ENCODE peak calls at places on chromosomes 4 and X, in eight cellular contexts. T, Y, N, C, P, L, Z and R are unnamed samples.

GRCh38 chr4:151555151-151555945 is 146.4 kb downstream of the FHIP1A start:
- DNase-seq in T (no peak), Y (no peak), N (no peak), C (peak; percentile 30), P (no peak), L (no peak), Z (no peak), R (no peak)

GRCh38 chr4:120853101-120853940 is 69.2 kb downstream of the PRDM5 start:
- DNase-seq in T (no peak), Y (no peak), N (no peak), C (peak; percentile 61), P (peak; percentile 84), L (no peak), Z (no peak), R (no peak)

GRCh38 chrX:138886769-138887168 is 175.3 kb upstream of the FGF13 start:
- DNase-seq in T (no peak), Y (no peak), N (peak; percentile 9), C (peak; percentile 49), P (peak; percentile 12), L (no peak), Z (no peak), R (no peak)

GRCh38 chr4:72390409-72390808 is 178.6 kb downstream of the ADAMTS3 start:
- DNase-seq in T (no peak), Y (no peak), N (no peak), C (peak; percentile 67), P (peak; percentile 61), L (no peak), Z (no peak), R (no peak)

GRCh38 chrX:11365426-11365825 is 72.2 kb downstream of the AMELX start:
- DNase-seq in T (no peak), Y (no peak), N (no peak), C (no peak), P (no peak), L (no peak), Z (no peak), R (no peak)

GRCh38 chrX:103607385-103608304 is at the start of gene TCEAL3:
- DNase-seq in T (peak; percentile 64), Y (peak; percentile 52), N (peak; percentile 85), C (peak; percentile 47), P (peak; percentile 76), L (peak; percentile 48), Z (no peak), R (peak; percentile 46)

GRCh38 chr4:81260443-81261102 is 45.6 kb upstream of the PRKG2 start:
- DNase-seq in T (no peak), Y (no peak), N (no peak), C (no peak), P (peak; percentile 13), L (no peak), Z (peak; percentile 29), R (no peak)

GRCh38 chr4:113049421-113050355 is at the start of gene ANK2:
- DNase-seq in T (no peak), Y (no peak), N (peak; percentile 26), C (peak; percentile 48), P (peak; percentile 61), L (no peak), Z (peak; percentile 61), R (no peak)

GRCh38 chr4:4990329-4990728 is 28.9 kb downstream of the CYTL1 start:
- DNase-seq in T (no peak), Y (no peak), N (peak; percentile 25), C (no peak), P (peak; percentile 51), L (no peak), Z (no peak), R (no peak)

GRCh38 chrX:55342533-55343501 is 78.1 kb upstream of the PAGE3 start:
- DNase-seq in T (no peak), Y (peak; percentile 23), N (no peak), C (no peak), P (peak; percentile 25), L (peak; percentile 32), Z (no peak), R (no peak)

GRCh38 chr4:16607693-16608092 is 290.8 kb downstream of the LDB2 start:
- DNase-seq in T (no peak), Y (no peak), N (no peak), C (no peak), P (no peak), L (no peak), Z (no peak), R (no peak)

GRCh38 chr4:67087897-67088296 is 457.4 kb downstream of the CENPC start:
- DNase-seq in T (peak; percentile 17), Y (no peak), N (peak; percentile 51), C (no peak), P (peak; percentile 13), L (peak; percentile 14), Z (peak; percentile 60), R (no peak)

GRCh38 chr4:146267826-146268225 is 53.5 kb downstream of the REELD1 start:
- DNase-seq in T (no peak), Y (no peak), N (no peak), C (no peak), P (no peak), L (no peak), Z (no peak), R (no peak)

GRCh38 chr4:163808091-163808490 is 313.6 kb downstream of the TMA16 start:
- DNase-seq in T (no peak), Y (no peak), N (no peak), C (no peak), P (no peak), L (no peak), Z (no peak), R (no peak)
- H3K27me3 ChIP-seq in T (no peaks in the 10 kb centered on the region), Y (no peaks in the 10 kb centered on the region), N (no peaks in the 10 kb centered on the region), C (no peaks in the 10 kb centered on the region), P (no peaks in the 10 kb centered on the region), L (no peaks in the 10 kb centered on the region), Z (no peaks in the 10 kb centered on the region), R (no peaks in the 10 kb centered on the region)

GRCh38 chr4:84917869-84918600 is 48.5 kb downstream of the WDFY3 start:
- DNase-seq in T (no peak), Y (no peak), N (no peak), C (peak; percentile 11), P (peak; percentile 28), L (no peak), Z (no peak), R (no peak)

GRCh38 chr4:84914686-84915395 is 51.6 kb downstream of the WDFY3 start:
- DNase-seq in T (no peak), Y (no peak), N (no peak), C (no peak), P (no peak), L (no peak), Z (no peak), R (no peak)

GRCh38 chr4:84915396-84915780 is 51.1 kb downstream of the WDFY3 start:
- DNase-seq in T (no peak), Y (no peak), N (no peak), C (no peak), P (no peak), L (no peak), Z (no peak), R (no peak)

GRCh38 chr4:84917087-84917821 is 49.2 kb downstream of the WDFY3 start:
- DNase-seq in T (no peak), Y (no peak), N (no peak), C (no peak), P (peak; percentile 50), L (no peak), Z (no peak), R (no peak)

DNA sequence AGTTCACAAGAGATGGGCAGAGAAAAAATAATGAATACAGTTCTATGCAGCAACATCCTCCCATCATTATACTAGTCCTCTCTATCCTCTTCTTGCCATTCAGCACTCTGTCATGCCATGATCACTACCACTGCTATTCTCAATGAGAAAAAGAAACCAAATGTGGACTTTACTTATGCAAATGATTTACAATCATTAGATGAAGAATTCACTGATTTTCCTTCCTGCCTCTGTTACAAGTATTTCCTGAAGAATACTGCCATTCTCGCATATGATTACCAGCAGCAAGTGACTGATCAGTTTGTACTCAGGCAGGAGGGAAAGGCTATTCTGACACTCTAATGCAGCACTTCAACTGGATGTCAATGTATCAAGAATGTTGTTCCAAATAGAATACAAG is 50.3 kb downstream of the WDFY3 start:
- DNase-seq in T (no peak), Y (no peak), N (no peak), C (peak; percentile 14), P (no peak), L (no peak), Z (no peak), R (no peak)
- H3K27ac ChIP-seq in T (no peak overlapping the region), Y (no peak overlapping the region), N (no peak overlapping the region), C (no peak overlapping the region), P (no peak overlapping the region), L (no peak overlapping the region), Z (no peak overlapping the region), R (no peak overlapping the region)

GRCh38 chr4:10020106-10020505 is 1.2 kb downstream of the SLC2A9 start:
- DNase-seq in T (no peak), Y (no peak), N (no peak), C (no peak), P (no peak), L (no peak), Z (no peak), R (no peak)
- H3K4me3 ChIP-seq in T (no peak overlapping the region), Y (no peak overlapping the region), N (no peak overlapping the region), C (no peak overlapping the region), P (no peak overlapping the region), L (no peak overlapping the region), Z (no peak overlapping the region), R (no peak overlapping the region)

DNA sequence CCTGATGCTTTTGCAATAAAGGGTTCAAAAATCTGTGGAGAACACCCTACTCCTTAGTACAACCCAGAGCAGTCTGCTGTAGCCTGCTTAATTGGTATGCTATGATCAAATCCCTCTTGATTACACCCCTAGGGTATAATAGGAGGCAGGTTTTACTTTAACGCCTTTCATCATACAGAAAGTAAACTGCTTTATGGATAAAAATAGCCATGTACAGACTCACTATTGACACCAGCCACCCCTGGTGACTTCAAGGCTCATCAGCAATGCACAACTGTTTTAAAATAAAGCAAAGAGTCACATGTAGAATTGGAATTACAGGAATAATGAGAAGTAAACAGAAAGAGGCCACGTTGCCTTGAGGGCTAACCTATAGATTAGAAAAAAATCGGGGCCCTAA is 315.2 kb downstream of the DMD start:
- DNase-seq in T (no peak), Y (no peak), N (no peak), C (no peak), P (no peak), L (no peak), Z (no peak), R (no peak)
- H3K27me3 ChIP-seq in T (no peaks in the 10 kb centered on the region), Y (no peaks in the 10 kb centered on the region), N (no peaks in the 10 kb centered on the region), C (no peaks in the 10 kb centered on the region), P (no peaks in the 10 kb centered on the region), L (no peaks in the 10 kb centered on the region), Z (no peaks in the 10 kb centered on the region), R (no peaks in the 10 kb centered on the region)

DNA sequence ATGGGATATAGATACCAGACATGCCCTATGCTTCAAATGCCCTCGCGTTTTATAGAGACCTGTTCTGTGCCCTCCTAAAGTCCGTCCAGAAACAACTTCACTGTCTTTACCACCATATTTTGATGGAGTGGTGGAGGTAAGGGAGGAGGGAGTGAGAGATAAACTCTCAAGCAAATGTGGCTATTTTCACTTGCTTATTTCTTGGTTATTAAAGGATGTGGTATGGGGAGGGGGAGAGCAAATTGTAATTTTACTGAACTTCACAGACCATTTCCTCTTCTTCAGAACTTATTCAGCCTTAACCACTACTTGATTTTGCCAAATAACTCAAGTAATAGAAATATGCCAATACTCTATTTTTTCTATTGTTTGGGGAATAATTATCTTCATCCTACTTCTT is 31.5 kb downstream of the GPR174 start:
- DNase-seq in T (no peak), Y (no peak), N (no peak), C (no peak), P (no peak), L (no peak), Z (no peak), R (no peak)
- H3K27ac ChIP-seq in T (no peak overlapping the region), Y (peak overlapping the region; percentile 9), N (no peak overlapping the region), C (no peak overlapping the region), P (no peak overlapping the region), L (no peak overlapping the region), Z (no peak overlapping the region), R (no peak overlapping the region)

GRCh38 chrX:106955004-106955772 is 35.0 kb downstream of the CLDN2 start:
- DNase-seq in T (no peak), Y (no peak), N (no peak), C (peak; percentile 44), P (peak; percentile 56), L (no peak), Z (no peak), R (no peak)
- H3K4me3 ChIP-seq in T (no peak overlapping the region), Y (no peak overlapping the region), N (no peak overlapping the region), C (no peak overlapping the region), P (no peak overlapping the region), L (no peak overlapping the region), Z (no peak overlapping the region), R (no peak overlapping the region)